ENCODE peak calls at places on chromosomes 13 and 19, in seven cellular contexts. E is prostate gland, A is HCT116, K is breast epithelium, B is suprapubic skin, J is K562, D is stomach. Z is an unnamed sample.

GRCh38 chr13:86813198-86813597 is 858.0 kb upstream of the SLITRK5 start:
- DNase-seq in B (no peak), K (no peak), D (no peak), E (no peak), J (no peak), A (no peak), Z (no peak)

GRCh38 chr13:113836917-113837553 is 26.8 kb downstream of the GAS6 start:
- DNase-seq in B (no peak), J (no peak), E (peak), D (peak), A (peak), K (no peak), Z (peak)

GRCh38 chr13:97004096-97004876 is 10.0 kb upstream of the OXGR1 start:
- DNase-seq in D (no peak), K (no peak), E (no peak), B (no peak), J (no peak), A (no peak), Z (no peak)

GRCh38 chr19:46493236-46494114 is 2.2 kb downstream of the PNMA8B start:
- DNase-seq in D (no peak), K (no peak), J (peak), A (no peak), B (no peak), E (no peak), Z (peak)

GRCh38 chr13:99191336-99191899 is 9.2 kb upstream of the UBAC2 start:
- DNase-seq in A (no peak), D (no peak), B (no peak), E (no peak), J (no peak), K (no peak), Z (no peak)

GRCh38 chr13:98681017-98681416 is 71.5 kb downstream of the SLC15A1 start:
- DNase-seq in J (no peak), D (no peak), B (no peak), A (no peak), K (no peak), E (no peak), Z (no peak)

GRCh38 chr13:88651531-88651930 is 980.4 kb downstream of the SLITRK5 start:
- DNase-seq in A (no peak), J (no peak), B (no peak), D (no peak), K (no peak), E (no peak), Z (no peak)

GRCh38 chr13:71661921-71662320 is 205.1 kb downstream of the DACH1 start:
- DNase-seq in E (no peak), J (no peak), D (no peak), A (no peak), K (no peak), B (no peak), Z (no peak)

GRCh38 chr13:74134777-74135305 is 637 bp upstream of the KLF12 start:
- DNase-seq in B (no peak), J (peak), E (peak), K (peak), D (peak), A (no peak), Z (peak)
- TF ChIP-seq POLR2A in B (no peak), J (no peak), E (no peak), K (no peak), D (no peak), A (no peak), Z (no peak)

GRCh38 chr13:27442071-27442647 is 8.2 kb downstream of the MTIF3 start:
- DNase-seq in K (no peak), B (no peak), A (no peak), D (no peak), E (no peak), J (no peak), Z (no peak)
- H3K4me3 ChIP-seq in K (no peak), B (no peak), A (no peak), D (no peak), E (no peak), J (no peak), Z (no peak)

GRCh38 chr13:29581666-29582065 is 13.8 kb downstream of the SLC7A1 start:
- DNase-seq in A (no peak), B (no peak), K (no peak), D (no peak), E (no peak), J (no peak), Z (no peak)

GRCh38 chr13:29577135-29578051 is 18.1 kb downstream of the SLC7A1 start:
- DNase-seq in E (no peak), K (no peak), A (no peak), B (no peak), J (no peak), D (no peak), Z (no peak)

GRCh38 chr13:29579094-29579493 is 16.4 kb downstream of the SLC7A1 start:
- DNase-seq in D (no peak), E (no peak), A (no peak), K (no peak), B (no peak), J (no peak), Z (no peak)

GRCh38 chr13:29576581-29576980 is 18.9 kb downstream of the SLC7A1 start:
- DNase-seq in K (no peak), B (no peak), E (no peak), A (no peak), J (no peak), D (no peak), Z (no peak)

DNA sequence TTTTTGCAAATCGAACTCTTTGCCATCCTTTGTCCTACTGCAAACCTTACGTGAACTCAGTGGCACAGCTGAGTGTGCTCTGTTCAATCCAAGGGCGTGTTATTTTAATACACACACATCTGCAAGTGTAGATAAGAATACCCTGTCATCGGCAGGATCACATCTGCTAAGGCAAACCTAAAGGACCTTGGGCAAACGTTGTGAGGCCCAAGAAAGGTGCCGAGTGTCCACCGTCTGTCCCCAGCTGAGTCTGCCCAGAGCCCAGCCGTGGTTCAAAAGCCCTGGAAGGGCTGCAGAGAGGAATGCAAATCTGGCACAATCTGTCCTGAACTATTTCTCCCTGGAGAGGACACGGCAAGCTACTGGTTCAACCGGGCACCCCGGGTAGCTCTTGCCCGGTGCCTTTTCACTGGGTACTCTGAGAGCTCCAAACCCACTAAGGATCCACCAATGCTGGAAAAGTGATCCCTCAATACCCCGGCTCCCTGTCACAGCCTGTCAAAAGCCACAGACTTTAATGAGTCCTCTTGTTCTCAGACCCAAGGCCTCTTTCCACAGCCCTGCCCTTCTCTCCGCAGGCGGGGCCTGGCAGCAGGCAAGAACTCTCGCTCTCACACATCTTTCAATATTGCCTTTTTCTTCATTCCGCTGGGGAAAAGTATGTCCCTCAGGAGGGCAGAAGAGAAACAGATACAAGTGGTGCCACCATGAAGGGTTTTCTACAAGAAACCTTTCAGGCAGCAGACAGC is 17.0 kb downstream of the SLC7A1 start:
- DNase-seq in D (no peak), J (peak), B (no peak), K (no peak), A (no peak), E (no peak), Z (no peak)
- TF ChIP-seq POLR2AphosphoS5 in D (no peak), J (no peak), B (no peak), K (no peak), A (no peak), E (no peak), Z (no peak)

GRCh38 chr19:21463449-21464105 is 41.8 kb upstream of the ZNF429 start:
- DNase-seq in D (peak), E (peak), A (no peak), B (no peak), K (no peak), J (peak), Z (no peak)
- TF ChIP-seq POLR2A in D (no peak), E (no peak), A (no peak), B (no peak), K (no peak), J (peak), Z (no peak)

GRCh38 chr13:27005976-27006518 is 165.6 kb downstream of the USP12 start:
- DNase-seq in E (no peak), D (no peak), A (no peak), B (peak), J (no peak), K (no peak), Z (peak)
- H3K4me3 ChIP-seq in E (no peak), D (peak), A (peak), B (peak), J (no peak), K (peak), Z (no peak)

GRCh38 chr19:19526581-19527370 is 1.9 kb upstream of the YJEFN3 start:
- DNase-seq in A (no peak), J (no peak), B (no peak), E (no peak), D (no peak), K (no peak), Z (no peak)

GRCh38 chr19:19523177-19523576 is 5.5 kb upstream of the YJEFN3 start:
- DNase-seq in J (no peak), E (no peak), K (no peak), D (no peak), A (no peak), B (no peak), Z (no peak)

GRCh38 chr19:19520989-19521388 is 5.0 kb downstream of the NDUFA13 start:
- DNase-seq in J (no peak), D (no peak), A (no peak), B (no peak), K (no peak), E (no peak), Z (no peak)

GRCh38 chr19:19525611-19526380 is 2.9 kb upstream of the YJEFN3 start:
- DNase-seq in E (no peak), D (no peak), J (no peak), K (no peak), B (no peak), A (no peak), Z (no peak)

GRCh38 chr19:19524053-19524452 is 4.7 kb upstream of the YJEFN3 start:
- DNase-seq in A (no peak), J (no peak), D (no peak), K (no peak), E (no peak), B (no peak), Z (no peak)
- TF ChIP-seq POLR2AphosphoS5 in A (no peak), J (no peak), D (no peak), K (no peak), E (no peak), B (no peak), Z (no peak)

DNA sequence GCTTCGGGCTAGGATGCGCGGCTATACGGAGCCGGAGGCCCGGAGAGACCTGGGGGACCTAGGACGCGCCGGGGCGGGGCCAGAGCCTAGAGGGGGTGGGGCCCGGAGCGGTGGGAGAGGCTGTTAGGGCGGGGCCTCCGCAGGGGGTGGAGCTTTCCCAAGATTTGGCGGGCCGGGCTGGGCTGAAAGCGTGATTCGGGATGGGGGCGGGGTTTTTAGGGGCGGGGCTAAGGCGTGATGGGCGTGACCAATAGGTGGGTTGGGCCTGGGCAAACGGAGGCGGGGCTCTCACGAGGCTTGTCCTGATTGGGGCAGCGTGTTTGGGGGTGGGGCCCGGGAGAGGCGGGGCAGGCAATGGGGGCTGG is 439 bp downstream of the RAB11B start:
- DNase-seq in D (peak), K (peak), A (peak), B (peak), E (peak), J (peak), Z (peak)
- TF ChIP-seq POLR2A in D (no peak), K (no peak), A (no peak), B (no peak), E (peak), J (peak), Z (no peak)

Z was measured in sigmoid colon.